ENCODE peak calls at places on chromosomes 16 and 17, in four cellular contexts. S is GM12878, F is HepG2, C is K562. D is an unnamed sample.

GRCh38 chr17:78797213-78797612 is 15.1 kb upstream of the CYTH1 start:
- DNase-seq in S (no peak), F (no peak), C (no peak), D (no peak)

GRCh38 chr16:74034862-74035261 is 261.8 kb upstream of the PSMD7 start:
- DNase-seq in S (no peak), F (peak), C (peak), D (no peak)

GRCh38 chr17:82920715-82921114 is 80.9 kb upstream of the ZNF750 start:
- DNase-seq in S (no peak), F (no peak), C (no peak), D (no peak)

GRCh38 chr17:34637548-34638525 is 58.5 kb downstream of the TMEM132E start:
- DNase-seq in S (no peak), F (peak), C (peak), D (peak)

GRCh38 chr17:47999612-48000011 is 28.7 kb downstream of the CDK5RAP3 start:
- DNase-seq in S (no peak), F (no peak), C (no peak), D (no peak)

GRCh38 chr16:30088237-30088831 is 3.4 kb downstream of the TBX6 start:
- DNase-seq in S (no peak), F (no peak), C (no peak), D (no peak)

GRCh38 chr17:30840775-30841174 is 9.0 kb downstream of the ATAD5 start:
- DNase-seq in S (no peak), F (no peak), C (no peak), D (no peak)

GRCh38 chr17:63658366-63658765 is 36.1 kb downstream of the MAP3K3 start:
- DNase-seq in S (no peak), F (no peak), C (no peak), D (no peak)

GRCh38 chr16:89201467-89202377 is 1.4 kb upstream of the SLC22A31 start:
- DNase-seq in S (no peak), F (peak), C (peak), D (peak)

GRCh38 chr17:75779987-75780889 is 4.4 kb upstream of the UNK start:
- DNase-seq in S (no peak), F (no peak), C (no peak), D (no peak)

GRCh38 chr17:16352303-16352837 is 899 bp downstream of the CENPV start:
- DNase-seq in S (no peak), F (peak), C (peak), D (no peak)

GRCh38 chr17:74637265-74637664 is 13.7 kb upstream of the CD300E start:
- DNase-seq in S (no peak), F (no peak), C (no peak), D (no peak)

GRCh38 chr17:29041091-29041490 is 1.9 kb upstream of the PIPOX start:
- DNase-seq in S (no peak), F (no peak), C (no peak), D (no peak)

GRCh38 chr16:78844682-78845081 is 745.2 kb downstream of the WWOX start:
- DNase-seq in S (no peak), F (no peak), C (no peak), D (no peak)

GRCh38 chr16:10579965-10580918 is at the start of gene EMP2:
- DNase-seq in S (no peak), F (peak), C (peak), D (peak)

GRCh38 chr17:32015245-32016013 is 8.2 kb downstream of the LRRC37B start:
- DNase-seq in S (no peak), F (no peak), C (no peak), D (no peak)

GRCh38 chr17:31297090-31297489 is at the start of gene OMG:
- DNase-seq in S (no peak), F (no peak), C (no peak), D (no peak)

GRCh38 chr17:18971801-18972200 is 19.8 kb downstream of the SLC5A10 start:
- DNase-seq in S (no peak), F (no peak), C (no peak), D (no peak)

GRCh38 chr16:57092786-57093301 is 461 bp downstream of the CPNE2 start:
- DNase-seq in S (no peak), F (no peak), C (peak), D (peak)

GRCh38 chr16:48022496-48022895 is 133.3 kb downstream of the ABCC12 start:
- DNase-seq in S (no peak), F (no peak), C (no peak), D (no peak)

GRCh38 chr16:31023252-31023602 is 10.1 kb upstream of the STX4 start:
- DNase-seq in S (no peak), F (no peak), C (no peak), D (no peak)

GRCh38 chr16:31216552-31217530 is at the start of gene PYDC1:
- DNase-seq in S (no peak), F (no peak), C (no peak), D (peak)

GRCh38 chr16:27439273-27440018 is 37.5 kb downstream of the IL21R start:
- DNase-seq in S (no peak), F (no peak), C (no peak), D (no peak)

GRCh38 chr17:33942414-33942813 is 312.7 kb upstream of the CCL2 start:
- DNase-seq in S (no peak), F (no peak), C (peak), D (no peak)

GRCh38 chr16:25827709-25828108 is 135.9 kb downstream of the HS3ST4 start:
- DNase-seq in S (no peak), F (no peak), C (no peak), D (no peak)

GRCh38 chr16:12405083-12405482 is 398.6 kb downstream of the CPPED1 start:
- DNase-seq in S (peak), F (no peak), C (no peak), D (no peak)

GRCh38 chr17:56597495-56597990 is 4.0 kb downstream of the NOG start:
- DNase-seq in S (no peak), F (no peak), C (no peak), D (peak)

GRCh38 chr16:63442246-63442645 is 1406.0 kb upstream of the CDH8 start:
- DNase-seq in S (no peak), F (no peak), C (no peak), D (no peak)

GRCh38 chr16:74844041-74844826 is 69.6 kb upstream of the FA2H start:
- DNase-seq in S (no peak), F (no peak), C (no peak), D (no peak)

GRCh38 chr16:17470002-17470870 is 524 bp downstream of the XYLT1 start:
- DNase-seq in S (no peak), F (no peak), C (peak), D (peak)

GRCh38 chr17:79997004-79997673 is 38.5 kb downstream of the TBC1D16 start:
- DNase-seq in S (peak), F (no peak), C (no peak), D (no peak)

GRCh38 chr17:81394377-81394747 is 895 bp upstream of the BAHCC1 start:
- DNase-seq in S (no peak), F (no peak), C (no peak), D (no peak)

GRCh38 chr17:81395600-81396277 is 482 bp downstream of the BAHCC1 start:
- DNase-seq in S (no peak), F (no peak), C (no peak), D (no peak)

GRCh38 chr17:81396278-81396721 is 1.0 kb downstream of the BAHCC1 start:
- DNase-seq in S (no peak), F (no peak), C (no peak), D (no peak)

GRCh38 chr17:81393684-81394376 is 1.4 kb upstream of the BAHCC1 start:
- DNase-seq in S (peak), F (peak), C (peak), D (peak)

GRCh38 chr17:81394831-81395599 is at the start of gene BAHCC1:
- DNase-seq in S (no peak), F (peak), C (peak), D (peak)
- TF ChIP-seq SRF in S (no peak), F (no peak), C (peak), D (no peak)

GRCh38 chr16:81431554-81432353 is 12.9 kb upstream of the CMIP start:
- DNase-seq in S (no peak), F (peak), C (no peak), D (no peak)
- TF ChIP-seq TAF1 in S (no peak), F (no peak), C (no peak), D (no peak)

DNA sequence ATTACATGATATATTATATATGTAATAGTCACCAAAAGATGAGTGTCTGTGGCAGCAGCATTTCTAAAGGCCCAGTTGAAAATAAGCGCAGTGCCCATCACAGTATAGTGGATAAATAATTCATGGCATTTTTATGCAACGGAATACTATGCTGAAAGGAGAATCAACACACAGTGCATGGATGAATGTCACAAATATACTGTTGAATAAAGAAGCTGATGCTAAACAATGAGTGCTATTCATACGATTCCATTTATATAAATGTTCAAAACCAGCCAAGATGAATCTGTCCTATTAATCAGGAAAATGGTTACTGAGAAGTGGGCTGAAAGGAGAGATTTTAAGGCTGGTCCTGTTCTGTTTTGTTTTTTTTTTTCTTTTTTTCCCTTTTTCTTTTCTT is 61.6 kb downstream of the HSD17B2 start:
- DNase-seq in S (no peak), F (no peak), C (no peak), D (no peak)
- TF ChIP-seq CEBPB in S (no peak), F (no peak), C (no peak), D (no peak)

GRCh38 chr17:38663125-38663751 is 11.5 kb downstream of the EPOP start:
- DNase-seq in S (no peak), F (peak), C (peak), D (peak)
- TF ChIP-seq SRF in S (no peak), F (no peak), C (no peak), D (no peak)

GRCh38 chr17:39615434-39615833 is 7.7 kb upstream of the NEUROD2 start:
- DNase-seq in S (no peak), F (no peak), C (no peak), D (no peak)

GRCh38 chr17:39617100-39617445 is 9.4 kb upstream of the NEUROD2 start:
- DNase-seq in S (no peak), F (no peak), C (no peak), D (no peak)

GRCh38 chr17:39612935-39613465 is 5.3 kb upstream of the NEUROD2 start:
- DNase-seq in S (no peak), F (no peak), C (no peak), D (no peak)

GRCh38 chr17:39612291-39612894 is 4.7 kb upstream of the NEUROD2 start:
- DNase-seq in S (no peak), F (no peak), C (no peak), D (no peak)

GRCh38 chr17:39614545-39615157 is 6.9 kb upstream of the NEUROD2 start:
- DNase-seq in S (no peak), F (no peak), C (no peak), D (no peak)
- TF ChIP-seq TAF1 in S (no peak), F (no peak), C (no peak), D (no peak)

GRCh38 chr17:43018008-43018853 is 4.0 kb downstream of the VAT1 start:
- DNase-seq in S (no peak), F (no peak), C (no peak), D (no peak)
- TF ChIP-seq CEBPB in S (no peak), F (no peak), C (no peak), D (no peak)

GRCh38 chr17:50902768-50903353 is 36.7 kb upstream of the TOB1 start:
- DNase-seq in S (no peak), F (no peak), C (no peak), D (no peak)

GRCh38 chr17:50906443-50906842 is 40.3 kb upstream of the TOB1 start:
- DNase-seq in S (no peak), F (no peak), C (no peak), D (no peak)

GRCh38 chr17:50904522-50905459 is 38.6 kb upstream of the TOB1 start:
- DNase-seq in S (no peak), F (peak), C (no peak), D (peak)

GRCh38 chr17:50903604-50904521 is 37.7 kb upstream of the TOB1 start:
- DNase-seq in S (no peak), F (no peak), C (no peak), D (no peak)

GRCh38 chr17:50905460-50905803 is 39.3 kb upstream of the TOB1 start:
- DNase-seq in S (no peak), F (peak), C (no peak), D (no peak)
- TF ChIP-seq SRF in S (no peak), F (no peak), C (no peak), D (no peak)

D was measured in H1.